ENCODE peak calls at places on chromosomes 2 and 18, in nine cellular contexts. F is upper lobe of right lung, C is sciatic nerve, W is NCI-H1694 treated with DMSO at 0.1 percent for 48 hours, G is DMS153, I is HTR-8/SVneo, B is body of pancreas, Q is activated T-cell treated with anti-CD3 and anti-CD28 coated beads for 24 hours, N is left cardiac atrium. V is an unnamed sample.

GRCh38 chr2:229443141-229443540 is 172.1 kb upstream of the PID1 start:
- DNase-seq in I (no peak), F (no peak), G (no peak), B (no peak), W (no peak), Q (no peak), N (no peak), C (no peak), V (no peak)

GRCh38 chr2:101124061-101124460 is 27.1 kb downstream of the TBC1D8 start:
- DNase-seq in W (no peak), B (no peak), F (no peak), G (no peak), C (no peak), I (no peak), N (no peak), Q (no peak), V (no peak)

GRCh38 chr2:101974663-101975062 is 17.1 kb upstream of the IL1R2 start:
- DNase-seq in G (no peak), W (no peak), I (no peak), B (no peak), F (no peak), C (no peak), N (no peak), Q (no peak), V (no peak)

GRCh38 chr18:59724116-59724515 is 26.9 kb upstream of the CCBE1 start:
- DNase-seq in W (no peak), G (no peak), N (no peak), F (no peak), I (no peak), B (no peak), Q (no peak), C (no peak), V (no peak)

GRCh38 chr2:121790276-121790956 is 35.0 kb downstream of the TSN start:
- DNase-seq in N (no peak), Q (no peak), F (no peak), B (no peak), G (no peak), C (no peak), W (no peak), I (peak; percentile 89), V (peak; percentile 94)

GRCh38 chr2:36653967-36654694 is 42.4 kb upstream of the VIT start:
- DNase-seq in N (no peak), Q (no peak), F (no peak), I (no peak), C (no peak), W (no peak), B (no peak), G (no peak), V (no peak)

GRCh38 chr2:223469270-223470057 is 132.7 kb downstream of the SCG2 start:
- DNase-seq in Q (no peak), I (peak; percentile 22), F (no peak), G (peak; percentile 26), C (no peak), B (peak; percentile 10), W (no peak), N (peak; percentile 76), V (no peak)

GRCh38 chr18:36017232-36017631 is 44.8 kb downstream of the RMP24 start:
- DNase-seq in Q (no peak), F (no peak), I (no peak), N (no peak), W (no peak), B (no peak), G (no peak), C (no peak), V (no peak)

GRCh38 chr2:186349508-186349907 is 136.6 kb upstream of the ZC3H15 start:
- DNase-seq in F (no peak), N (no peak), G (no peak), B (no peak), Q (no peak), C (no peak), W (no peak), I (peak; percentile 2), V (peak; percentile 53)

GRCh38 chr2:651961-652373 is 25.2 kb downstream of the TMEM18 start:
- DNase-seq in C (no peak), N (no peak), W (no peak), I (no peak), B (peak; percentile 51), Q (no peak), F (no peak), G (no peak), V (no peak)

GRCh38 chr2:218985021-218985324 is at the start of gene FEV:
- DNase-seq in Q (no peak), F (no peak), W (no peak), C (no peak), G (no peak), B (no peak), I (no peak), N (no peak), V (no peak)

GRCh38 chr2:42086500-42086953 is 38.7 kb downstream of the PKDCC start:
- DNase-seq in G (peak; percentile 45), W (peak; percentile 60), C (no peak), F (no peak), I (peak; percentile 69), Q (no peak), N (no peak), B (peak; percentile 60), V (peak; percentile 59)

GRCh38 chr18:37483221-37483971 is 82.2 kb downstream of the CELF4 start:
- DNase-seq in W (no peak), C (no peak), G (no peak), B (peak; percentile 42), I (peak; percentile 10), N (no peak), F (no peak), Q (no peak), V (no peak)

GRCh38 chr2:10120938-10121574 is 1.5 kb upstream of the RRM2 start:
- DNase-seq in G (no peak), N (no peak), I (no peak), C (no peak), B (peak; percentile 61), Q (no peak), F (no peak), W (peak; percentile 83), V (no peak)

GRCh38 chr18:48340502-48340901 is 68.7 kb downstream of the ZBTB7C start:
- DNase-seq in F (no peak), I (no peak), N (no peak), C (no peak), B (no peak), W (peak; percentile 78), Q (no peak), G (peak; percentile 59), V (no peak)

V was measured in RWPE1.